ENCODE peak calls at places on chromosomes 5 and 9, in six cellular contexts. F, K, W, M, J and A are unnamed samples.
A peak's percentile ranks its signal among the peaks of the same experiment; 100 is the strongest.

GRCh38 chr9:15293727-15294405 is 13.2 kb downstream of the TTC39B start:
- DNase-seq in F (no peak), W (no peak), J (peak; percentile 28), M (no peak), K (no peak), A (no peak)

GRCh38 chr5:148834689-148835088 is 8.3 kb downstream of the ADRB2 start:
- DNase-seq in W (peak; percentile 90), J (no peak), K (no peak), M (no peak), F (no peak), A (no peak)

GRCh38 chr5:131541766-131542165 is 93.3 kb downstream of the RAPGEF6 start:
- DNase-seq in W (no peak), M (no peak), F (peak; percentile 73), J (no peak), K (no peak), A (no peak)

GRCh38 chr5:149824115-149824514 is 94.0 kb downstream of the PPARGC1B start:
- DNase-seq in K (peak; percentile 17), F (no peak), J (no peak), W (no peak), M (no peak), A (no peak)

GRCh38 chr9:94805585-94805984 is 79.1 kb downstream of the AOPEP start:
- DNase-seq in M (no peak), K (peak; percentile 64), J (no peak), F (peak; percentile 97), W (no peak), A (no peak)

GRCh38 chr5:143544606-143545005 is 141.1 kb upstream of the NR3C1 start:
- DNase-seq in M (no peak), W (no peak), K (no peak), J (no peak), F (no peak), A (no peak)

GRCh38 chr5:41808294-41808693 is 61.9 kb downstream of the OXCT1 start:
- DNase-seq in F (no peak), K (no peak), J (no peak), W (no peak), M (no peak), A (no peak)

GRCh38 chr5:937151-937924 is 44.7 kb downstream of the TRIP13 start:
- DNase-seq in J (no peak), F (no peak), W (no peak), K (no peak), M (no peak), A (no peak)

GRCh38 chr9:137604345-137605145 is 941 bp upstream of the ARRDC1 start:
- DNase-seq in M (no peak), J (no peak), W (no peak), F (no peak), K (no peak), A (no peak)

GRCh38 chr9:6552033-6552737 is 93.3 kb downstream of the GLDC start:
- DNase-seq in J (no peak), F (peak; percentile 83), W (no peak), K (no peak), M (no peak), A (no peak)

GRCh38 chr5:158546080-158546479 is 553.6 kb downstream of the EBF1 start:
- DNase-seq in J (no peak), W (no peak), K (no peak), F (no peak), M (no peak), A (no peak)

GRCh38 chr5:158553195-158553945 is 546.3 kb downstream of the EBF1 start:
- DNase-seq in M (no peak), J (no peak), F (no peak), K (no peak), W (no peak), A (no peak)

GRCh38 chr5:158546748-158547147 is 553.0 kb downstream of the EBF1 start:
- DNase-seq in M (no peak), F (no peak), J (no peak), W (no peak), K (no peak), A (no peak)

GRCh38 chr5:158552241-158552640 is 547.5 kb downstream of the EBF1 start:
- DNase-seq in J (no peak), F (no peak), W (no peak), M (no peak), K (no peak), A (no peak)

DNA sequence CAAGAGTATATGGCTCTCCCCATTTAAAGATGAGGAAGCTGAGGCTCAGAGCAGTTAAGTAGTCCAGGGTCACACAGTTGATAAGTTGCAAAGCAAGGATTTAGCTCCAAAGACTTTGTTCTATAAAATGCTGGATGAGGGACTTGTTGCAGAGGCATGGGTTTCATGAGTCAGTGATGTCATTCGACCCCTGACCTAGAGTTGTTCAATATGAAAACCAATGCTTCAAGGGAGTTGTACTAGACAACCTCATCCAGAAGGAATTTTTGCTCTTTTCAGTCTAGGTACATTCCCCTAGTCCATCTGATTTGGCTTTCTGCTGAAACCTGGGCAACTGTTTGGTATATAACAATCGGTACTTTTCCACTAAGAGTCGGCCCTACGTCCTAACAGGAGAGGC is 550.4 kb downstream of the EBF1 start:
- DNase-seq in K (no peak), F (peak; percentile 3), M (no peak), W (no peak), J (no peak), A (no peak)
- H3K4me3 ChIP-seq in K (no peak overlapping the region), F (no peak overlapping the region), M (no peak overlapping the region), W (no peak overlapping the region), J (no peak overlapping the region), A (no peak overlapping the region)

DNA sequence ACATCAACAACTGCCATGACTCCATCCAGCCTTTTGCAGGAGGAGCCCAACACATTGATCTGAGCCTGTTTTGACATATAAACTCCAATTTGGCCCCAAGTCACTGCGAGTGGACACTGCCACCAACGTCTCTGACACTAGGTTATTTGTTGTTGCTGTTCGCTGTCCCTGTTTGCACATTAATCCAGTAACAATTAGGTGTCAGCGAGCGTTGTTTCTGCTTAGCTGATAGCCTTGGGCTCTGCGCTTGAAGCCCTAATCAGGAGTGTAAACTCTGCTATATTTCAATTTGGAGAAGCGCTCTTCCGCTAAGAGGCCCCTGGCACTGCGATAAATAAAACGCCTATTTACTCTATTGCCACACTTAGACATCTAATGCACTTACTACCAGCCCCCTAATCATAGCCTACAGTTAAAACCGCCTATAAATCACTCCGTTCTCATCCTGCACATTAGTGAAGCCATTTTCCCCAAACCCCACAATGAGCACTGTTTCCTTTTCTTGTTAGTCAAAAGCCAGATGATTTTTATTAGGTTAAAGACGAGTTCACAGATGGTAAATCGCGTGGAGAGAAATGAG is 195.9 kb upstream of the TBCA start:
- DNase-seq in M (no peak), J (no peak), K (no peak), F (no peak), W (no peak), A (no peak)
- H3K4me3 ChIP-seq in M (peak overlapping the region; percentile 45), J (peak overlapping the region; percentile 43), K (no peak overlapping the region), F (no peak overlapping the region), W (no peak overlapping the region), A (no peak overlapping the region)

DNA sequence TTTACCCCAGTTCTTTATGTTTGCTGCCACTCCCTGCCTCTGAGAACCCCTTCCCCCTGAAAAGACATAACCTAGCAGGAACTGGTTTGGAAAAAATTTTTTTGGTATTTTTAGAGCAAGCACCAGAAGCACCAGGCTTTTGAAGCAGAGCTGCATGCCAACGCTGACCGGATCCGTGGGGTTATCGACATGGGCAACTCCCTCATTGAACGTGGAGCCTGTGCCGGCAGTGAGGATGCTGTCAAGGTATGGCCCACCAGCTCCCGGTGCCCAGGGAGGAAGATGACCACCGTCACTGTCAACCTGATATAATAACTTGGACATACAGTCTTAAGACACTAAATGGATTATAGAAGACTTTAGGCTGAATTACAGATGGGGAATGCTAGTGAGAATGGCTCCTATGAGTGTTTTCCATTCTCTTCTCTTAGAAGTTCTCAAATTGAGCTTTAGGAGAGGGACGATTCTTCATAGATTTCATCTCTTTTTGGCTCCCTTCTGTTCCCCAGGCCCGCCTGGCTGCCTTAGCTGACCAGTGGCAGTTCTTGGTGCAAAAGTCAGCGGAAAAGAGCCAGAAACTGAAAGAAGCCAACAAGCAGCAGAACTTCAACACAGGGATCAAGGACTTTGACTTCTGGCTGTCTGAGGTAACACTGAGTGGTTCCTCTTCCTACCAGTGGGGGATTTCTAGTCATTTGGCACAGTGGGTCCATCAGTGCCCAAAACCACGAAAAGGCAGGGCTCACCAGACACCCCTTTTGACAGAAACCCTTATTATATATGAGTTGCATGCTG is 44.9 kb downstream of the DYNC2I2 start:
- DNase-seq in J (no peak), M (no peak), W (no peak), F (no peak), K (no peak), A (no peak)
- H3K4me3 ChIP-seq in J (no peak overlapping the region), M (no peak overlapping the region), W (no peak overlapping the region), F (no peak overlapping the region), K (no peak overlapping the region), A (no peak overlapping the region)

DNA sequence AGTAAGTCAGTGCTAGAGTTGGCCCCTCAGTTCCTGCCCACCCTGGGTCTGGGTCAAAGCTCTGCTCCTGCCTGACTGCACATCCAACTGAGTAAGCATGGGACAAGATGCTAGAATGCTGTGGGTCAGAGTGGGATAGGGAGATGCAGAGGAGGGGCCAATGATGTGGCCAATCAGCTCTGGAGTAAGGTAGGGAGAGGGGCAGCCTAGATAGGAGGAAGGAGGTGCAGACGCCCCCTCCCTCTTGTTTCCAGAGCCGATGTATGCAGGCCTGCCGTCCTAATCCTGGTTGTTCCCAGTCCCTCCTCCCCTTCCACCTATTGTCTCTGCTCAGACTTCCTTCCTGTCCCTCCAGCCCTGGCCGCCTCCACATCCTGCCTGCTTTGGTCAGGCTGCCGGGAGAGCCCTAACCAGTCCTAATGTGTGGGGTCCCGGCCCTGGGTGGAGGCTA is 1.3 kb downstream of the ARAP3 start:
- DNase-seq in M (no peak), F (peak; percentile 41), J (no peak), K (peak; percentile 80), W (no peak), A (no peak)
- H3K4me3 ChIP-seq in M (peak overlapping the region; percentile 64), F (no peak overlapping the region), J (no peak overlapping the region), K (peak overlapping the region; percentile 35), W (no peak overlapping the region), A (no peak overlapping the region)

DNA sequence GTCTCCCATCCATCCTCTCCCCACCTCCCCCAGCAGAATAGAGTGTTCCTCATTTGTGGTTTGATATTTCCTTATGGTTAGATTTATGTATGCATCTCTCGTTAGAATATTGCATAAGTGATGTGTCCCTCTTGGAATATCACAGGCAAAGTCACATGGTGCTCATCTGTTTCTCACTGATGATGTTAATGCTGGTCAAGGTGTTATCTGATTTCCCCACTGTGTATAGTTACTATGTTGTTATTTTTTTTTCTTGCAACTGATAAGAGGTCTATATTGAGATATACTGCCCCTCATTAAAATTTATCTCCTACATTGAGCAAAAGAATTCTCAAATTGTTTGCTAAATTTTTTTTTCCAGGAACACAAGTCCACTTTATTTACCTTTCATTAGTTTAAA is 3.1 kb upstream of the LRRC70 start:
- DNase-seq in W (no peak), M (no peak), F (no peak), K (no peak), J (no peak), A (no peak)
- H3K4me3 ChIP-seq in W (no peak overlapping the region), M (no peak overlapping the region), F (no peak overlapping the region), K (no peak overlapping the region), J (no peak overlapping the region), A (no peak overlapping the region)